ENCODE peak calls at places on chromosome X, in five cellular contexts. One of them, this sample, is unnamed.

GRCh38 chrX:106404512-106404911 is 207.3 kb upstream of the RADX start:
- DNase-seq in Calu3: peak
- DNase-seq in foreskin fibroblast: no peak
- DNase-seq in AG09309: no peak
- DNase-seq in PC-3: peak
- DNase-seq in this sample: no peak

GRCh38 chrX:72243472-72243871 is 4.6 kb upstream of the ERCC6L start:
- DNase-seq in PC-3: peak
- DNase-seq in foreskin fibroblast: peak
- DNase-seq in Calu3: no peak
- DNase-seq in AG09309: no peak
- DNase-seq in this sample: peak

GRCh38 chrX:129772796-129773431 is 6.8 kb upstream of the SASH3 start:
- DNase-seq in Calu3: no peak
- DNase-seq in foreskin fibroblast: no peak
- DNase-seq in AG09309: no peak
- DNase-seq in PC-3: no peak
- DNase-seq in this sample: no peak

GRCh38 chrX:148670277-148670676 is 169.9 kb downstream of the AFF2 start:
- DNase-seq in foreskin fibroblast: no peak
- DNase-seq in PC-3: no peak
- DNase-seq in AG09309: no peak
- DNase-seq in Calu3: no peak
- DNase-seq in this sample: no peak

GRCh38 chrX:123450217-123450616 is 266.1 kb downstream of the GRIA3 start:
- DNase-seq in foreskin fibroblast: no peak
- DNase-seq in PC-3: peak
- DNase-seq in AG09309: no peak
- DNase-seq in Calu3: peak
- DNase-seq in this sample: no peak

GRCh38 chrX:39574178-39574577 is 523.6 kb downstream of the BCOR start:
- DNase-seq in foreskin fibroblast: no peak
- DNase-seq in PC-3: peak
- DNase-seq in AG09309: no peak
- DNase-seq in Calu3: no peak
- DNase-seq in this sample: no peak

GRCh38 chrX:1111543-1112300 is 100.7 kb downstream of the CRLF2 start:
- DNase-seq in foreskin fibroblast: no peak
- DNase-seq in AG09309: no peak
- DNase-seq in Calu3: no peak
- DNase-seq in PC-3: no peak
- DNase-seq in this sample: no peak

GRCh38 chrX:38233891-38234807 is 13.5 kb upstream of the SRPX start:
- DNase-seq in foreskin fibroblast: peak
- DNase-seq in PC-3: peak
- DNase-seq in AG09309: peak
- DNase-seq in Calu3: peak
- DNase-seq in this sample: peak

GRCh38 chrX:84907324-84907946 is 96.2 kb upstream of the APOOL start:
- DNase-seq in AG09309: no peak
- DNase-seq in foreskin fibroblast: no peak
- DNase-seq in PC-3: peak
- DNase-seq in Calu3: no peak
- DNase-seq in this sample: peak

GRCh38 chrX:12013220-12013619 is 125.1 kb upstream of the FRMPD4 start:
- DNase-seq in foreskin fibroblast: peak
- DNase-seq in AG09309: no peak
- DNase-seq in PC-3: peak
- DNase-seq in Calu3: no peak
- DNase-seq in this sample: peak

GRCh38 chrX:100819534-100819836 is 706 bp upstream of the CSTF2 start:
- DNase-seq in foreskin fibroblast: no peak
- DNase-seq in PC-3: no peak
- DNase-seq in AG09309: no peak
- DNase-seq in Calu3: no peak
- DNase-seq in this sample: no peak

GRCh38 chrX:84735025-84735424 is 232.8 kb upstream of the HDX start:
- DNase-seq in AG09309: no peak
- DNase-seq in Calu3: no peak
- DNase-seq in PC-3: no peak
- DNase-seq in foreskin fibroblast: no peak
- DNase-seq in this sample: no peak

GRCh38 chrX:5730561-5730960 is 498.1 kb downstream of the NLGN4X start:
- DNase-seq in Calu3: no peak
- DNase-seq in PC-3: no peak
- DNase-seq in AG09309: no peak
- DNase-seq in foreskin fibroblast: no peak
- DNase-seq in this sample: no peak

GRCh38 chrX:65643046-65643785 is 24.2 kb upstream of the MSN start:
- DNase-seq in AG09309: no peak
- DNase-seq in Calu3: peak
- DNase-seq in foreskin fibroblast: no peak
- DNase-seq in PC-3: peak
- DNase-seq in this sample: peak

GRCh38 chrX:56745019-56745418 is 16.0 kb downstream of the NBDY start:
- DNase-seq in Calu3: no peak
- DNase-seq in PC-3: peak
- DNase-seq in AG09309: peak
- DNase-seq in foreskin fibroblast: peak
- DNase-seq in this sample: peak

GRCh38 chrX:45900751-45901150 is 644.5 kb downstream of the ZNF674 start:
- DNase-seq in AG09309: peak
- DNase-seq in PC-3: no peak
- DNase-seq in Calu3: no peak
- DNase-seq in foreskin fibroblast: no peak
- DNase-seq in this sample: peak

GRCh38 chrX:148601034-148601433 is 100.6 kb downstream of the AFF2 start:
- DNase-seq in PC-3: no peak
- DNase-seq in AG09309: no peak
- DNase-seq in foreskin fibroblast: no peak
- DNase-seq in Calu3: no peak
- DNase-seq in this sample: no peak

GRCh38 chrX:104566921-104567501 is 1.0 kb downstream of the IL1RAPL2 start:
- DNase-seq in foreskin fibroblast: no peak
- DNase-seq in Calu3: peak
- DNase-seq in AG09309: no peak
- DNase-seq in PC-3: peak
- DNase-seq in this sample: no peak

GRCh38 chrX:15903186-15903681 is 48.6 kb upstream of the AP1S2 start:
- DNase-seq in Calu3: no peak
- DNase-seq in AG09309: no peak
- DNase-seq in foreskin fibroblast: no peak
- DNase-seq in PC-3: no peak
- DNase-seq in this sample: no peak

GRCh38 chrX:95071052-95071451 is 1397.0 kb downstream of the FAM133A start:
- DNase-seq in AG09309: no peak
- DNase-seq in foreskin fibroblast: no peak
- DNase-seq in Calu3: no peak
- DNase-seq in PC-3: no peak
- DNase-seq in this sample: no peak

GRCh38 chrX:140525448-140525847 is 20.6 kb upstream of the SOX3 start:
- DNase-seq in Calu3: no peak
- DNase-seq in AG09309: no peak
- DNase-seq in PC-3: no peak
- DNase-seq in foreskin fibroblast: no peak
- DNase-seq in this sample: no peak

GRCh38 chrX:2325076-2325784 is 175.5 kb downstream of the DHRSX start:
- DNase-seq in Calu3: no peak
- DNase-seq in PC-3: no peak
- DNase-seq in foreskin fibroblast: peak
- DNase-seq in AG09309: peak
- DNase-seq in this sample: peak

GRCh38 chrX:31099536-31100090 is 27.8 kb upstream of the FTHL17 start:
- DNase-seq in AG09309: no peak
- DNase-seq in foreskin fibroblast: no peak
- DNase-seq in PC-3: no peak
- DNase-seq in Calu3: no peak
- DNase-seq in this sample: no peak

GRCh38 chrX:123878177-123878576 is 18.3 kb downstream of the XIAP start:
- DNase-seq in AG09309: no peak
- DNase-seq in PC-3: no peak
- DNase-seq in foreskin fibroblast: no peak
- DNase-seq in Calu3: no peak
- DNase-seq in this sample: peak

GRCh38 chrX:18885317-18886004 is 98.5 kb downstream of the PHKA2 start:
- DNase-seq in PC-3: no peak
- DNase-seq in Calu3: no peak
- DNase-seq in foreskin fibroblast: no peak
- DNase-seq in AG09309: no peak
- DNase-seq in this sample: no peak

GRCh38 chrX:113421432-113421831 is 580.8 kb upstream of the AMOT start:
- DNase-seq in foreskin fibroblast: no peak
- DNase-seq in PC-3: no peak
- DNase-seq in Calu3: no peak
- DNase-seq in AG09309: no peak
- DNase-seq in this sample: no peak

GRCh38 chrX:16222123-16222522 is 54.8 kb downstream of the MAGEB17 start:
- DNase-seq in AG09309: peak
- DNase-seq in foreskin fibroblast: peak
- DNase-seq in Calu3: no peak
- DNase-seq in PC-3: peak
- DNase-seq in this sample: peak

GRCh38 chrX:107398115-107398514 is 51.3 kb upstream of the FRMPD3 start:
- DNase-seq in foreskin fibroblast: no peak
- DNase-seq in Calu3: no peak
- DNase-seq in PC-3: no peak
- DNase-seq in AG09309: no peak
- DNase-seq in this sample: no peak

GRCh38 chrX:153948847-153949819 is 4.7 kb upstream of the RENBP start:
- DNase-seq in PC-3: no peak
- DNase-seq in Calu3: no peak
- DNase-seq in foreskin fibroblast: no peak
- DNase-seq in AG09309: no peak
- DNase-seq in this sample: no peak
- TF ChIP-seq CTCF in PC-3: no peak
- TF ChIP-seq CTCF in Calu3: no peak
- TF ChIP-seq CTCF in foreskin fibroblast: no peak
- TF ChIP-seq CTCF in AG09309: no peak
- TF ChIP-seq CTCF in this sample: no peak

DNA sequence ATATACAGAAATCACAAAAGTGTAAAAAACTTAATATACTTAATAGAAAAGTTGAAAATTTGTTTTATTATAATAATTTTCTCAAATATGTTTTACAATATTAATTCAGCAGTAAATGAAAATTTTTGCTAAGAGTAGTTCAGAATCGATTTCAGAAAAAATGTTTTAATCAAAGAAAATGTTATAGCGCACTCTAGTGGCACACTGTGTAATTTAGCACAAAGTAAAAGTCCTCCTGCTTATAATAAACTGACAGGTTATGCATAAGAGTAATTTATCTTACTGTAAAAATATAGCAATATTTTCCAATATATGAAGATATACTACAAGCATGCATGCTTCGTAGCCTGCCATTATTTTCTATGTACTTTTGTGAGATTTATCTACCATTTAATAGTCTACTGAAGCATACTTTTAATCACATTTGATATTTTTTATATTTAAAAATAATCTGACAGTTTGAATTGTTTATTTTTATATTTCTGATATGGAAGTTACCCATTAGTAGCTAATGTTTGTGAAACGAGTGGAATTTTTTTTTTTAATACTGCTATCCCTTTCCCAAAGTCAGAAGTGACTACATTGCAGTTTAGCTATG is 217.9 kb upstream of the KLHL4 start:
- DNase-seq in foreskin fibroblast: no peak
- DNase-seq in AG09309: peak
- DNase-seq in Calu3: peak
- DNase-seq in PC-3: peak
- DNase-seq in this sample: no peak
- TF ChIP-seq CTCF in foreskin fibroblast: peak
- TF ChIP-seq CTCF in AG09309: peak
- TF ChIP-seq CTCF in Calu3: no peak
- TF ChIP-seq CTCF in PC-3: peak
- TF ChIP-seq CTCF in this sample: peak

GRCh38 chrX:133838761-133839676 is 146.4 kb downstream of the GPC3 start:
- DNase-seq in foreskin fibroblast: no peak
- DNase-seq in AG09309: no peak
- DNase-seq in Calu3: peak
- DNase-seq in PC-3: peak
- DNase-seq in this sample: no peak
- TF ChIP-seq CTCF in foreskin fibroblast: peak
- TF ChIP-seq CTCF in AG09309: peak
- TF ChIP-seq CTCF in Calu3: peak
- TF ChIP-seq CTCF in PC-3: peak
- TF ChIP-seq CTCF in this sample: peak

GRCh38 chrX:47648376-47648775 is 2.0 kb downstream of the ELK1 start:
- DNase-seq in foreskin fibroblast: no peak
- DNase-seq in AG09309: no peak
- DNase-seq in Calu3: no peak
- DNase-seq in PC-3: no peak
- DNase-seq in this sample: no peak

GRCh38 chrX:47646636-47647035 is 3.7 kb downstream of the ELK1 start:
- DNase-seq in foreskin fibroblast: no peak
- DNase-seq in Calu3: no peak
- DNase-seq in PC-3: no peak
- DNase-seq in AG09309: no peak
- DNase-seq in this sample: no peak

GRCh38 chrX:47643926-47644325 is 6.4 kb downstream of the ELK1 start:
- DNase-seq in PC-3: peak
- DNase-seq in foreskin fibroblast: peak
- DNase-seq in Calu3: no peak
- DNase-seq in AG09309: no peak
- DNase-seq in this sample: no peak

GRCh38 chrX:47645530-47645929 is 4.8 kb downstream of the ELK1 start:
- DNase-seq in PC-3: no peak
- DNase-seq in AG09309: no peak
- DNase-seq in foreskin fibroblast: no peak
- DNase-seq in Calu3: no peak
- DNase-seq in this sample: no peak

DNA sequence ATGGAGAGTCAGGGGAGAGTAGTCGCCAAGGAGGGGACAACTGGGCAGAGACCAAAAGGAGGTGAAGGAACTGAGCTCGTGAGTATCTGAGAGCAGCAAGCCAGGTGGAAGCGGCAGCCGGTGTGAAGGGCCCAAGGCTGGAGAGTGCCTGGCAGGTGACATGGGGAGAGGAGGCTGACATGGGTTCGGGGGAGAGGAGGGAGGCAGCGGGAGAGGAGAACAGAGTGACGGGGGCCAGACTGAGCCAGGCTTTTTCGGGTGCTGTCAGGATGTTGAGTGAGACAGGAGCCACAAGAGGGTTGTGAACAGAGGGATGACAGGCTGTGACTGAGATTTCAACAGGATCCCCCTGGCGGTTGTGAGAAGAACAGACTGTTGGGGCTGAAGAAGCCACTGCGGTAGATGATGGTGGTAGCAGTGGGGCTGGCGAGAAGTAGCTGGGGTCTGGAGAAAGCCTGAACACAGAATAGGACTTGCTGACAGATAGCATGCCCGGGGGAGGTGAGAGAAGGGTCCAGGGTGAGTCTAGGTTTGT is 5.7 kb downstream of the ELK1 start:
- DNase-seq in AG09309: no peak
- DNase-seq in Calu3: no peak
- DNase-seq in PC-3: peak
- DNase-seq in foreskin fibroblast: no peak
- DNase-seq in this sample: peak
- TF ChIP-seq CTCF in AG09309: peak
- TF ChIP-seq CTCF in Calu3: no peak
- TF ChIP-seq CTCF in PC-3: peak
- TF ChIP-seq CTCF in foreskin fibroblast: peak
- TF ChIP-seq CTCF in this sample: peak

This sample was measured in HFFc6.